ENCODE peak calls at places on chromosome 20, in ten cellular contexts. One of them, this sample, is unnamed.

GRCh38 chr20:25299801-25300200 is 51.9 kb downstream of the PYGB start:
- DNase-seq in iPS DF 19.7: no peak
- DNase-seq in NCI-H1436: no peak
- DNase-seq in T-cell: no peak
- DNase-seq in stimulated activated CD8-positive, alpha-beta memory T cell treated with anti-CD3 and anti-CD28 coated beads, Interleukin-2, amount 100 ng/mL, for 48 hours: no peak
- DNase-seq in HT1080: peak
- DNase-seq in A172: peak
- DNase-seq in ELF-1: no peak
- DNase-seq in stimulated activated CD4-positive, alpha-beta T cell treated with anti-CD3 and anti-CD28 coated beads, Interleukin-12 subunit alpha, Interleukin-12 subunit beta, amount 100 ng/mL, for 4 hours: no peak
- DNase-seq in amygdala: no peak
- DNase-seq in this sample: no peak

GRCh38 chr20:41072099-41072798 is 43.6 kb downstream of the TOP1 start:
- DNase-seq in iPS DF 19.7: no peak
- DNase-seq in amygdala: no peak
- DNase-seq in T-cell: no peak
- DNase-seq in stimulated activated CD8-positive, alpha-beta memory T cell treated with anti-CD3 and anti-CD28 coated beads, Interleukin-2, amount 100 ng/mL, for 48 hours: no peak
- DNase-seq in HT1080: peak
- DNase-seq in ELF-1: no peak
- DNase-seq in NCI-H1436: no peak
- DNase-seq in A172: peak
- DNase-seq in stimulated activated CD4-positive, alpha-beta T cell treated with anti-CD3 and anti-CD28 coated beads, Interleukin-12 subunit alpha, Interleukin-12 subunit beta, amount 100 ng/mL, for 4 hours: no peak
- DNase-seq in this sample: no peak

GRCh38 chr20:4341804-4342560 is 326.6 kb upstream of the RNF24 start:
- DNase-seq in iPS DF 19.7: no peak
- DNase-seq in T-cell: no peak
- DNase-seq in A172: peak
- DNase-seq in stimulated activated CD8-positive, alpha-beta memory T cell treated with anti-CD3 and anti-CD28 coated beads, Interleukin-2, amount 100 ng/mL, for 48 hours: no peak
- DNase-seq in amygdala: no peak
- DNase-seq in stimulated activated CD4-positive, alpha-beta T cell treated with anti-CD3 and anti-CD28 coated beads, Interleukin-12 subunit alpha, Interleukin-12 subunit beta, amount 100 ng/mL, for 4 hours: no peak
- DNase-seq in NCI-H1436: no peak
- DNase-seq in ELF-1: peak
- DNase-seq in HT1080: peak
- DNase-seq in this sample: no peak

GRCh38 chr20:31568773-31569162 is 36.3 kb upstream of the ID1 start:
- DNase-seq in stimulated activated CD4-positive, alpha-beta T cell treated with anti-CD3 and anti-CD28 coated beads, Interleukin-12 subunit alpha, Interleukin-12 subunit beta, amount 100 ng/mL, for 4 hours: no peak
- DNase-seq in HT1080: no peak
- DNase-seq in A172: no peak
- DNase-seq in iPS DF 19.7: no peak
- DNase-seq in ELF-1: peak
- DNase-seq in amygdala: no peak
- DNase-seq in T-cell: no peak
- DNase-seq in stimulated activated CD8-positive, alpha-beta memory T cell treated with anti-CD3 and anti-CD28 coated beads, Interleukin-2, amount 100 ng/mL, for 48 hours: no peak
- DNase-seq in NCI-H1436: no peak
- DNase-seq in this sample: no peak

GRCh38 chr20:931401-931800 is 15.3 kb upstream of the ANGPT4 start:
- DNase-seq in stimulated activated CD8-positive, alpha-beta memory T cell treated with anti-CD3 and anti-CD28 coated beads, Interleukin-2, amount 100 ng/mL, for 48 hours: no peak
- DNase-seq in A172: no peak
- DNase-seq in HT1080: no peak
- DNase-seq in T-cell: no peak
- DNase-seq in amygdala: no peak
- DNase-seq in stimulated activated CD4-positive, alpha-beta T cell treated with anti-CD3 and anti-CD28 coated beads, Interleukin-12 subunit alpha, Interleukin-12 subunit beta, amount 100 ng/mL, for 4 hours: no peak
- DNase-seq in ELF-1: no peak
- DNase-seq in NCI-H1436: no peak
- DNase-seq in iPS DF 19.7: no peak
- DNase-seq in this sample: no peak

GRCh38 chr20:38748863-38749153 is 548 bp downstream of the ACTR5 start:
- DNase-seq in T-cell: peak
- DNase-seq in HT1080: no peak
- DNase-seq in A172: no peak
- DNase-seq in ELF-1: no peak
- DNase-seq in NCI-H1436: peak
- DNase-seq in iPS DF 19.7: no peak
- DNase-seq in stimulated activated CD8-positive, alpha-beta memory T cell treated with anti-CD3 and anti-CD28 coated beads, Interleukin-2, amount 100 ng/mL, for 48 hours: no peak
- DNase-seq in stimulated activated CD4-positive, alpha-beta T cell treated with anti-CD3 and anti-CD28 coated beads, Interleukin-12 subunit alpha, Interleukin-12 subunit beta, amount 100 ng/mL, for 4 hours: peak
- DNase-seq in amygdala: no peak
- DNase-seq in this sample: no peak

GRCh38 chr20:49983848-49984408 is 1.1 kb downstream of the SNAI1 start:
- DNase-seq in amygdala: no peak
- DNase-seq in stimulated activated CD8-positive, alpha-beta memory T cell treated with anti-CD3 and anti-CD28 coated beads, Interleukin-2, amount 100 ng/mL, for 48 hours: no peak
- DNase-seq in A172: no peak
- DNase-seq in iPS DF 19.7: no peak
- DNase-seq in T-cell: no peak
- DNase-seq in NCI-H1436: no peak
- DNase-seq in stimulated activated CD4-positive, alpha-beta T cell treated with anti-CD3 and anti-CD28 coated beads, Interleukin-12 subunit alpha, Interleukin-12 subunit beta, amount 100 ng/mL, for 4 hours: no peak
- DNase-seq in ELF-1: no peak
- DNase-seq in HT1080: no peak
- DNase-seq in this sample: no peak

GRCh38 chr20:9503530-9504251 is 10.7 kb upstream of the LAMP5 start:
- DNase-seq in stimulated activated CD8-positive, alpha-beta memory T cell treated with anti-CD3 and anti-CD28 coated beads, Interleukin-2, amount 100 ng/mL, for 48 hours: no peak
- DNase-seq in amygdala: no peak
- DNase-seq in T-cell: no peak
- DNase-seq in stimulated activated CD4-positive, alpha-beta T cell treated with anti-CD3 and anti-CD28 coated beads, Interleukin-12 subunit alpha, Interleukin-12 subunit beta, amount 100 ng/mL, for 4 hours: no peak
- DNase-seq in HT1080: peak
- DNase-seq in ELF-1: no peak
- DNase-seq in A172: peak
- DNase-seq in NCI-H1436: peak
- DNase-seq in iPS DF 19.7: no peak
- DNase-seq in this sample: no peak

GRCh38 chr20:37990571-37991151 is 42.6 kb downstream of the TTI1 start:
- DNase-seq in stimulated activated CD4-positive, alpha-beta T cell treated with anti-CD3 and anti-CD28 coated beads, Interleukin-12 subunit alpha, Interleukin-12 subunit beta, amount 100 ng/mL, for 4 hours: no peak
- DNase-seq in amygdala: no peak
- DNase-seq in ELF-1: no peak
- DNase-seq in T-cell: peak
- DNase-seq in stimulated activated CD8-positive, alpha-beta memory T cell treated with anti-CD3 and anti-CD28 coated beads, Interleukin-2, amount 100 ng/mL, for 48 hours: peak
- DNase-seq in HT1080: peak
- DNase-seq in iPS DF 19.7: no peak
- DNase-seq in A172: peak
- DNase-seq in NCI-H1436: no peak
- DNase-seq in this sample: no peak

GRCh38 chr20:4261333-4262284 is 246.3 kb upstream of the RNF24 start:
- DNase-seq in NCI-H1436: no peak
- DNase-seq in A172: no peak
- DNase-seq in HT1080: no peak
- DNase-seq in ELF-1: no peak
- DNase-seq in stimulated activated CD8-positive, alpha-beta memory T cell treated with anti-CD3 and anti-CD28 coated beads, Interleukin-2, amount 100 ng/mL, for 48 hours: no peak
- DNase-seq in T-cell: no peak
- DNase-seq in amygdala: no peak
- DNase-seq in iPS DF 19.7: no peak
- DNase-seq in stimulated activated CD4-positive, alpha-beta T cell treated with anti-CD3 and anti-CD28 coated beads, Interleukin-12 subunit alpha, Interleukin-12 subunit beta, amount 100 ng/mL, for 4 hours: no peak
- DNase-seq in this sample: no peak

This sample was measured in HuH-7.5.